ENCODE peak calls at places on chromosomes 13 and 19, in four cellular contexts. E, J, I and L are unnamed samples.

GRCh38 chr19:5567360-5567970 is at the start of gene TINCR:
- DNase-seq in E (no peak), J (no peak), I (no peak), L (no peak)

GRCh38 chr19:55490478-55491436 is 2.5 kb downstream of the SSC5D start:
- DNase-seq in E (peak; percentile 66), J (no peak), I (no peak), L (no peak)

GRCh38 chr19:55015126-55015525 is 22.9 kb downstream of the GP6 start:
- DNase-seq in E (no peak), J (no peak), I (no peak), L (no peak)

GRCh38 chr19:13969897-13970296 is 17.6 kb downstream of the DCAF15 start:
- DNase-seq in E (no peak), J (no peak), I (no peak), L (no peak)

GRCh38 chr13:38849316-38849715 is 141.3 kb downstream of the STOML3 start:
- DNase-seq in E (no peak), J (no peak), I (no peak), L (no peak)

GRCh38 chr19:13150919-13151604 is 851 bp downstream of the IER2 start:
- DNase-seq in E (no peak), J (no peak), I (no peak), L (no peak)

GRCh38 chr19:10408511-10409291 is 5.4 kb upstream of the CDC37 start:
- DNase-seq in E (peak; percentile 87), J (peak; percentile 65), I (peak; percentile 60), L (no peak)

GRCh38 chr19:10379880-10380310 is 477 bp downstream of the TYK2 start:
- DNase-seq in E (no peak), J (no peak), I (no peak), L (no peak)

GRCh38 chr19:45881082-45881908 is 4.6 kb downstream of the IRF2BP1 start:
- DNase-seq in E (no peak), J (no peak), I (no peak), L (no peak)

GRCh38 chr19:38715540-38715939 is 28.7 kb downstream of the CAPN12 start:
- DNase-seq in E (peak; percentile 87), J (no peak), I (no peak), L (no peak)

GRCh38 chr19:48123907-48124675 is 13.5 kb upstream of the PLA2G4C start:
- DNase-seq in E (no peak), J (no peak), I (no peak), L (no peak)

GRCh38 chr19:11382898-11383705 is 1.0 kb downstream of the EPOR start:
- DNase-seq in E (peak; percentile 79), J (peak; percentile 71), I (peak; percentile 30), L (peak; percentile 43)

GRCh38 chr13:57408312-57408711 is 223.2 kb upstream of the PCDH17 start:
- DNase-seq in E (no peak), J (no peak), I (no peak), L (no peak)

GRCh38 chr13:57409121-57409520 is 222.4 kb upstream of the PCDH17 start:
- DNase-seq in E (no peak), J (no peak), I (no peak), L (no peak)

DNA sequence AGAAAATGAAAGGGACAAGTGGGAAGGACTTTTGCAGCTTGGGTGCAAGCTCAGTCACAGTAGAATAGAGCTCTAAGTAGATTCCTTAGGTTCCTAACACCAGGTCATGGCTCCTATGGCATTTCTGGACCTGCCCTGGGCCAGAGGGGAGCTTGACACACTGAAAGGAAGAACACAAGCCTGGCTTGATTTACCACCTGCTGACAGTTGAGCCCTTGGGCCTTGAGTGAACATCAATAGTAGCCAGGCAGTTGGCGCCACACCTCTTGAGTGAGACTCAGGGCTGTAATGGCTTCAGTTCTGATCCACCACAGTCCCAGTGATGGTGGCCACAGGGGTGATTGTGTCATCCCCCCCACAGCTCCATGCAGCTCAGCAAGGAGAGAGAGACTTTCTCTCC is 221.9 kb upstream of the PCDH17 start:
- DNase-seq in E (no peak), J (no peak), I (no peak), L (no peak)
- H3K9me3 ChIP-seq in E (no peaks in the 10 kb centered on the region), J (no peaks in the 10 kb centered on the region), I (no peaks in the 10 kb centered on the region), L (no peaks in the 10 kb centered on the region)

GRCh38 chr13:112241288-112241687 is 134.9 kb upstream of the SPACA7 start:
- DNase-seq in E (no peak), J (no peak), I (no peak), L (no peak)
- H3K27ac ChIP-seq in E (no peak overlapping the region), J (no peak overlapping the region), I (no peak overlapping the region), L (no peak overlapping the region)

GRCh38 chr19:52415711-52416110 is 13.2 kb upstream of the ZNF534 start:
- DNase-seq in E (no peak), J (no peak), I (no peak), L (no peak)
- H3K9me3 ChIP-seq in E (peaks cover 33% of the 10 kb centered on the region), J (peaks cover 94% of the 10 kb centered on the region), I (peaks cover 61% of the 10 kb centered on the region), L (peaks cover 58% of the 10 kb centered on the region)

GRCh38 chr19:2542341-2543069 is 66.6 kb downstream of the GADD45B start:
- DNase-seq in E (peak; percentile 73), J (no peak), I (no peak), L (no peak)
- H3K27ac ChIP-seq in E (no peak overlapping the region), J (peak overlapping the region; percentile 90), I (no peak overlapping the region), L (no peak overlapping the region)

GRCh38 chr13:95197548-95197947 is 103.7 kb downstream of the ABCC4 start:
- DNase-seq in E (no peak), J (no peak), I (no peak), L (no peak)

GRCh38 chr13:95204231-95204765 is 97.0 kb downstream of the ABCC4 start:
- DNase-seq in E (no peak), J (no peak), I (no peak), L (no peak)

GRCh38 chr13:95195146-95195545 is 106.1 kb downstream of the ABCC4 start:
- DNase-seq in E (no peak), J (no peak), I (no peak), L (no peak)

GRCh38 chr13:95201814-95202521 is 99.3 kb downstream of the ABCC4 start:
- DNase-seq in E (no peak), J (no peak), I (no peak), L (no peak)

GRCh38 chr13:95199896-95200295 is 101.4 kb downstream of the ABCC4 start:
- DNase-seq in E (no peak), J (no peak), I (no peak), L (no peak)
- H3K9me3 ChIP-seq in E (no peaks in the 10 kb centered on the region), J (no peaks in the 10 kb centered on the region), I (no peaks in the 10 kb centered on the region), L (no peaks in the 10 kb centered on the region)